ENCODE peak calls at places on chromosomes 5 and 9, in seven cellular contexts. I is dermis blood vessel endothelial cell; N is T-helper 9 cell; P is activated effector memory CD4-positive, alpha-beta T cell treated with anti-CD3 and anti-CD28 coated beads, Interleukin-2, amount 50 U/mL, for 16 hours; F is WERI-Rb-1; E is bronchial epithelial cell; B is RCC 7860. H is an unnamed sample.

GRCh38 chr5:158236511-158237335 is 377.8 kb upstream of the CLINT1 start:
- DNase-seq in I (no peak), N (no peak), P (no peak), F (no peak), E (no peak), B (no peak), H (no peak)

GRCh38 chr9:88773627-88774244 is 217.5 kb upstream of the S1PR3 start:
- DNase-seq in I (peak), N (no peak), P (no peak), F (no peak), E (no peak), B (no peak), H (no peak)

GRCh38 chr5:139638736-139639618 is 9.2 kb upstream of the CXXC5 start:
- DNase-seq in I (no peak), N (no peak), P (peak), F (peak), E (no peak), B (no peak), H (no peak)

GRCh38 chr9:111276723-111277122 is 53.3 kb downstream of the OR2K2 start:
- DNase-seq in I (no peak), N (no peak), P (no peak), F (no peak), E (no peak), B (no peak), H (no peak)

GRCh38 chr9:34267660-34268059 is 61.4 kb downstream of the KIF24 start:
- DNase-seq in I (peak), N (no peak), P (no peak), F (no peak), E (no peak), B (no peak), H (no peak)

GRCh38 chr5:92552206-92553160 is 1028.5 kb downstream of the NR2F1-AS1 start:
- DNase-seq in I (peak), N (no peak), P (no peak), F (no peak), E (peak), B (peak), H (peak)

GRCh38 chr9:111992523-111992922 is 95.9 kb downstream of the UGCG start:
- DNase-seq in I (peak), N (no peak), P (no peak), F (no peak), E (peak), B (peak), H (no peak)

GRCh38 chr5:160488394-160488943 is 66.8 kb downstream of the PTTG1 start:
- DNase-seq in I (no peak), N (no peak), P (no peak), F (no peak), E (no peak), B (no peak), H (no peak)

GRCh38 chr9:89863141-89863540 is 258.3 kb downstream of the GADD45G start:
- DNase-seq in I (no peak), N (no peak), P (no peak), F (no peak), E (no peak), B (no peak), H (no peak)

GRCh38 chr9:92970467-92970923 is 23.2 kb downstream of the FGD3 start:
- DNase-seq in I (no peak), N (no peak), P (peak), F (no peak), E (peak), B (no peak), H (no peak)

GRCh38 chr5:149264432-149265069 is 7.1 kb upstream of the AFAP1L1 start:
- DNase-seq in I (peak), N (peak), P (peak), F (peak), E (peak), B (no peak), H (no peak)

GRCh38 chr5:51302358-51302757 is 80.9 kb upstream of the ISL1 start:
- DNase-seq in I (no peak), N (no peak), P (no peak), F (no peak), E (no peak), B (no peak), H (no peak)

GRCh38 chr5:113425909-113426308 is 8.9 kb downstream of the TSSK1B start:
- DNase-seq in I (no peak), N (no peak), P (no peak), F (no peak), E (peak), B (no peak), H (no peak)

GRCh38 chr5:73158313-73158712 is 14.7 kb upstream of the TMEM174 start:
- DNase-seq in I (no peak), N (no peak), P (no peak), F (no peak), E (peak), B (no peak), H (no peak)

GRCh38 chr5:180178516-180179398 is 30.3 kb downstream of the RASGEF1C start:
- DNase-seq in I (no peak), N (no peak), P (no peak), F (no peak), E (no peak), B (no peak), H (no peak)

GRCh38 chr9:75615284-75615683 is 275.2 kb upstream of the PCSK5 start:
- DNase-seq in I (no peak), N (no peak), P (no peak), F (no peak), E (peak), B (no peak), H (no peak)

GRCh38 chr9:89046832-89047231 is 55.6 kb downstream of the S1PR3 start:
- DNase-seq in I (no peak), N (no peak), P (no peak), F (no peak), E (no peak), B (no peak), H (no peak)

GRCh38 chr9:135973276-135974219 is 12.4 kb upstream of the UBAC1 start:
- DNase-seq in I (no peak), N (no peak), P (no peak), F (no peak), E (no peak), B (no peak), H (no peak)

GRCh38 chr5:103374473-103374963 is 116.0 kb downstream of the MACIR start:
- DNase-seq in I (no peak), N (no peak), P (no peak), F (no peak), E (no peak), B (no peak), H (no peak)

GRCh38 chr5:97142521-97143254 is at the start of gene LIX1:
- DNase-seq in I (peak), N (no peak), P (no peak), F (peak), E (peak), B (peak), H (no peak)

GRCh38 chr9:86706391-86706790 is 240.9 kb downstream of the GAS1 start:
- DNase-seq in I (no peak), N (no peak), P (no peak), F (no peak), E (peak), B (no peak), H (no peak)

GRCh38 chr9:5429873-5430564 is 7.7 kb downstream of the PLGRKT start:
- DNase-seq in I (no peak), N (no peak), P (no peak), F (no peak), E (no peak), B (no peak), H (no peak)

GRCh38 chr5:54905942-54906537 is 79.4 kb downstream of the ESM1 start:
- DNase-seq in I (peak), N (peak), P (peak), F (peak), E (peak), B (peak), H (peak)

GRCh38 chr5:69416699-69417098 is 1.8 kb downstream of the MARVELD2 start:
- DNase-seq in I (no peak), N (no peak), P (no peak), F (no peak), E (peak), B (no peak), H (no peak)

GRCh38 chr5:59937633-59938032 is 44.1 kb upstream of the PDE4D start:
- DNase-seq in I (no peak), N (no peak), P (no peak), F (no peak), E (no peak), B (no peak), H (no peak)

GRCh38 chr9:81687521-81688261 is 1.7 kb downstream of the TLE1 start:
- DNase-seq in I (peak), N (no peak), P (no peak), F (peak), E (no peak), B (no peak), H (no peak)

GRCh38 chr5:29040404-29040803 is 2002.0 kb upstream of the CDH9 start:
- DNase-seq in I (no peak), N (no peak), P (no peak), F (no peak), E (no peak), B (no peak), H (no peak)

GRCh38 chr9:79346350-79347020 is 225.3 kb upstream of the TLE4 start:
- DNase-seq in I (no peak), N (no peak), P (no peak), F (no peak), E (no peak), B (no peak), H (no peak)

GRCh38 chr5:94524841-94525697 is 93.3 kb downstream of the KIAA0825 start:
- DNase-seq in I (peak), N (no peak), P (no peak), F (peak), E (peak), B (peak), H (no peak)

GRCh38 chr5:126516852-126517251 is 78.2 kb downstream of the ALDH7A1 start:
- DNase-seq in I (no peak), N (no peak), P (no peak), F (no peak), E (no peak), B (no peak), H (no peak)

GRCh38 chr9:100579665-100580064 is 1.8 kb downstream of the CAVIN4 start:
- DNase-seq in I (no peak), N (no peak), P (no peak), F (no peak), E (no peak), B (no peak), H (no peak)